ENCODE peak calls at places on chromosomes 2 and 18, in four cellular contexts. J is T-helper 2 cell treated with Interferon-gamma antibody and Interleukin-4, amounts not matched to agents 5 μg/mL and 100 μg/mL, for 36 hours; B is glomerular endothelial cell; T is transverse colon. R is an unnamed sample.

GRCh38 chr18:41666251-41666650 is 288.8 kb upstream of the PIK3C3 start:
- DNase-seq in J (no peak), B (peak), T (no peak), R (no peak)

GRCh38 chr2:71223767-71224333 is 3.1 kb downstream of the PAIP2B start:
- DNase-seq in J (no peak), B (peak), T (peak), R (peak)

GRCh38 chr2:217061916-217062315 is 202.1 kb upstream of the TNP1 start:
- DNase-seq in J (no peak), B (no peak), T (no peak), R (no peak)

GRCh38 chr18:76349067-76349715 is 145.9 kb downstream of the ZNF516 start:
- DNase-seq in J (peak), B (peak), T (peak), R (peak)

GRCh38 chr18:75135158-75135725 is 73.7 kb downstream of the PTGR3 start:
- DNase-seq in J (no peak), B (no peak), T (no peak), R (no peak)

GRCh38 chr2:128522829-128523228 is 204.2 kb upstream of the HS6ST1 start:
- DNase-seq in J (no peak), B (no peak), T (no peak), R (no peak)

GRCh38 chr2:85468096-85468703 is 49.7 kb downstream of the SH2D6 start:
- DNase-seq in J (no peak), B (no peak), T (no peak), R (no peak)

GRCh38 chr2:32697156-32697555 is 69.3 kb downstream of the TTC27 start:
- DNase-seq in J (no peak), B (no peak), T (no peak), R (peak)

GRCh38 chr2:208025814-208026184 is 472 bp upstream of the PLEKHM3 start:
- DNase-seq in J (peak), B (no peak), T (no peak), R (no peak)

GRCh38 chr2:53519925-53520629 is 247.5 kb upstream of the CHAC2 start:
- DNase-seq in J (no peak), B (no peak), T (no peak), R (no peak)

GRCh38 chr2:191270303-191271178 is 25.3 kb downstream of the MYO1B start:
- DNase-seq in J (no peak), B (no peak), T (no peak), R (no peak)

GRCh38 chr2:219551412-219551811 is 7.6 kb downstream of the TMEM198 start:
- DNase-seq in J (no peak), B (no peak), T (no peak), R (peak)

GRCh38 chr2:39604875-39605274 is 60.8 kb upstream of the TMEM178A start:
- DNase-seq in J (no peak), B (no peak), T (no peak), R (no peak)

GRCh38 chr2:237714690-237715458 is 83.7 kb upstream of the RBM44 start:
- DNase-seq in J (no peak), B (no peak), T (no peak), R (no peak)

GRCh38 chr18:58228762-58229161 is 184.7 kb downstream of the NEDD4L start:
- DNase-seq in J (no peak), B (no peak), T (no peak), R (no peak)

GRCh38 chr2:45029215-45029614 is 20.0 kb upstream of the SIX2 start:
- DNase-seq in J (no peak), B (no peak), T (no peak), R (no peak)

GRCh38 chr2:102620367-102620766 is 1.0 kb downstream of the SLC9A2 start:
- DNase-seq in J (no peak), B (no peak), T (peak), R (no peak)

GRCh38 chr2:17799301-17800126 is 16.7 kb upstream of the MSGN1 start:
- DNase-seq in J (no peak), B (no peak), T (no peak), R (no peak)

GRCh38 chr2:161170917-161171594 is 10.8 kb downstream of the TANK start:
- DNase-seq in J (no peak), B (no peak), T (no peak), R (no peak)

GRCh38 chr2:96209011-96209728 is 543 bp upstream of the STARD7 start:
- DNase-seq in J (no peak), B (no peak), T (no peak), R (peak)

GRCh38 chr18:51151568-51152511 is 45.6 kb downstream of the MEX3C start:
- DNase-seq in J (peak), B (no peak), T (peak), R (no peak)

GRCh38 chr2:96554293-96555145 is 18.0 kb downstream of the ARID5A start:
- DNase-seq in J (peak), B (no peak), T (peak), R (peak)

GRCh38 chr2:38260469-38260868 is 116.6 kb downstream of the ATL2 start:
- DNase-seq in J (peak), B (no peak), T (no peak), R (no peak)

GRCh38 chr2:199989822-199990221 is 34.4 kb downstream of the MAIP1 start:
- DNase-seq in J (no peak), B (no peak), T (peak), R (peak)

GRCh38 chr2:216596986-216597509 is 36.2 kb upstream of the IGFBP2 start:
- DNase-seq in J (no peak), B (no peak), T (no peak), R (no peak)

GRCh38 chr2:239862613-239863012 is 162.5 kb downstream of the NDUFA10 start:
- DNase-seq in J (no peak), B (no peak), T (no peak), R (no peak)

GRCh38 chr18:2680216-2680792 is 24.8 kb downstream of the SMCHD1 start:
- DNase-seq in J (no peak), B (no peak), T (no peak), R (no peak)

GRCh38 chr2:178449700-178450573 is 1.0 kb downstream of the PRKRA start:
- DNase-seq in J (no peak), B (no peak), T (peak), R (peak)

GRCh38 chr2:239156516-239157265 is 244.1 kb downstream of the HDAC4 start:
- DNase-seq in J (no peak), B (no peak), T (no peak), R (no peak)

GRCh38 chr2:189521686-189522434 is 58.7 kb downstream of the SLC40A1 start:
- DNase-seq in J (no peak), B (no peak), T (no peak), R (peak)

GRCh38 chr2:173400760-173401159 is 46.1 kb downstream of the CDCA7 start:
- DNase-seq in J (no peak), B (no peak), T (no peak), R (peak)

GRCh38 chr18:10265560-10266235 is 188.7 kb upstream of the APCDD1 start:
- DNase-seq in J (no peak), B (no peak), T (no peak), R (no peak)

GRCh38 chr2:174438146-174438886 is 42.8 kb downstream of the SCRN3 start:
- DNase-seq in J (no peak), B (no peak), T (no peak), R (no peak)

GRCh38 chr2:54122939-54123338 is 7.5 kb downstream of the ACYP2 start:
- DNase-seq in J (no peak), B (no peak), T (no peak), R (no peak)

GRCh38 chr2:61356261-61356957 is 114.5 kb downstream of the USP34 start:
- DNase-seq in J (no peak), B (no peak), T (no peak), R (peak)

GRCh38 chr2:45554764-45555163 is 56.3 kb downstream of the SRBD1 start:
- DNase-seq in J (no peak), B (no peak), T (no peak), R (no peak)

R was measured in erythroblast.